ENCODE peak calls at places on chromosomes 6 and 20, in nine cellular contexts. D is Caco-2, P is right atrium auricular region, X is breast epithelium, Q is IMR-90, R is NB4, A is mucosa of descending colon, F is dorsolateral prefrontal cortex, L is HL-60. B is an unnamed sample.

GRCh38 chr6:34888441-34888820 is 589 bp upstream of the TAF11 start:
- DNase-seq in P (no peak), L (no peak), D (no peak), F (no peak), Q (no peak), A (no peak), R (no peak), X (no peak), B (no peak)

GRCh38 chr6:141169419-141169818 is 963.3 kb upstream of the GJE1 start:
- DNase-seq in R (no peak), Q (peak; percentile 77), L (no peak), P (no peak), X (no peak), A (no peak), F (no peak), D (no peak), B (no peak)

GRCh38 chr6:168038576-168039140 is 40.4 kb downstream of the FRMD1 start:
- DNase-seq in P (no peak), R (no peak), D (no peak), L (no peak), X (no peak), Q (no peak), F (no peak), A (no peak), B (no peak)

GRCh38 chr6:42393339-42393738 is 58.4 kb downstream of the TRERF1 start:
- DNase-seq in Q (no peak), L (no peak), F (no peak), P (no peak), X (no peak), R (no peak), A (no peak), D (peak; percentile 24), B (no peak)

GRCh38 chr20:45919951-45920794 is 8.2 kb upstream of the PLTP start:
- DNase-seq in R (no peak), P (no peak), L (no peak), X (no peak), A (no peak), Q (peak; percentile 75), F (no peak), D (no peak), B (no peak)

GRCh38 chr6:34958748-34959147 is 69.7 kb downstream of the ANKS1A start:
- DNase-seq in R (no peak), D (no peak), L (no peak), X (no peak), A (no peak), Q (no peak), F (no peak), P (no peak), B (no peak)

GRCh38 chr20:60074276-60074675 is 116.1 kb downstream of the CDH26 start:
- DNase-seq in P (no peak), R (no peak), D (no peak), L (no peak), Q (no peak), F (no peak), A (no peak), X (no peak), B (no peak)

GRCh38 chr6:107652526-107653182 is 162.7 kb downstream of the SOBP start:
- DNase-seq in F (no peak), A (no peak), D (no peak), P (no peak), X (no peak), L (no peak), R (no peak), Q (no peak), B (no peak)

GRCh38 chr6:39847216-39847615 is 55.0 kb downstream of the DAAM2 start:
- DNase-seq in L (no peak), R (no peak), X (no peak), A (no peak), D (no peak), Q (no peak), F (no peak), P (peak; percentile 62), B (no peak)

GRCh38 chr20:59165794-59166709 is 2.4 kb downstream of the ZNF831 start:
- DNase-seq in L (no peak), Q (no peak), R (no peak), X (no peak), D (no peak), F (no peak), A (no peak), P (peak; percentile 18), B (no peak)

GRCh38 chr20:50673146-50673830 is 18.1 kb downstream of the RIPOR3 start:
- DNase-seq in L (no peak), X (no peak), R (no peak), A (peak; percentile 40), F (no peak), D (peak; percentile 50), P (no peak), Q (no peak), B (no peak)

GRCh38 chr20:16349518-16350295 is 223.5 kb downstream of the KIF16B start:
- DNase-seq in Q (peak; percentile 23), R (no peak), P (no peak), A (no peak), F (no peak), X (no peak), L (no peak), D (no peak), B (no peak)

GRCh38 chr20:62628691-62629090 is 13.6 kb upstream of the SLCO4A1 start:
- DNase-seq in P (no peak), Q (peak; percentile 13), R (no peak), A (no peak), F (no peak), X (no peak), D (peak; percentile 62), L (no peak), B (no peak)

GRCh38 chr20:4135385-4136077 is 120.2 kb upstream of the RNF24 start:
- DNase-seq in X (no peak), L (peak; percentile 78), A (no peak), D (peak; percentile 83), F (peak; percentile 67), P (no peak), Q (peak; percentile 99), R (peak; percentile 69), B (no peak)

GRCh38 chr20:58524814-58525213 is 9.6 kb upstream of the APCDD1L start:
- DNase-seq in P (no peak), R (no peak), X (no peak), L (no peak), F (no peak), A (no peak), Q (peak; percentile 85), D (no peak), B (no peak)

GRCh38 chr20:63054103-63054474 is 47.3 kb upstream of the BHLHE23 start:
- DNase-seq in P (no peak), L (no peak), X (no peak), D (no peak), Q (no peak), F (peak; percentile 36), A (peak; percentile 9), R (no peak), B (no peak)

GRCh38 chr20:17558154-17558940 is 11.5 kb upstream of the DSTN start:
- DNase-seq in Q (peak; percentile 91), R (peak; percentile 73), P (peak; percentile 85), F (no peak), D (no peak), A (no peak), L (no peak), X (no peak), B (no peak)

GRCh38 chr20:117518-117917 is 24.9 kb upstream of the DEFB126 start:
- DNase-seq in L (no peak), R (no peak), X (no peak), F (no peak), Q (no peak), D (no peak), P (no peak), A (no peak), B (no peak)

GRCh38 chr20:40339661-40340449 is 349.2 kb downstream of the MAFB start:
- DNase-seq in L (peak; percentile 87), Q (no peak), D (no peak), R (peak; percentile 93), P (no peak), X (no peak), F (no peak), A (no peak), B (no peak)

GRCh38 chr6:135162678-135163439 is 18.2 kb upstream of the MYB start:
- DNase-seq in P (no peak), Q (no peak), F (no peak), X (no peak), L (no peak), R (peak; percentile 67), A (peak; percentile 49), D (peak; percentile 65), B (no peak)
- TF ChIP-seq CTCF in P (peak; percentile 25), Q (peak; percentile 43), F (peak; percentile 59), X (no peak), L (peak; percentile 74), R (peak; percentile 88), A (peak; percentile 38), D (peak; percentile 64), B (peak; percentile 96)

GRCh38 chr6:95576621-95577316 is 566 bp upstream of the MANEA start:
- DNase-seq in L (peak; percentile 33), P (no peak), D (no peak), Q (peak; percentile 6), F (no peak), A (no peak), R (peak; percentile 44), X (no peak), B (peak; percentile 7)

GRCh38 chr6:95576218-95576617 is 1.1 kb upstream of the MANEA start:
- DNase-seq in L (no peak), F (no peak), A (no peak), X (no peak), P (no peak), R (peak; percentile 13), D (no peak), Q (no peak), B (no peak)

GRCh38 chr6:95574811-95575210 is 2.5 kb upstream of the MANEA start:
- DNase-seq in X (no peak), D (no peak), Q (peak; percentile 65), R (peak; percentile 64), L (peak; percentile 74), A (no peak), P (no peak), F (no peak), B (no peak)

GRCh38 chr6:95569560-95569959 is 7.8 kb upstream of the MANEA start:
- DNase-seq in L (no peak), D (no peak), Q (no peak), F (no peak), X (no peak), P (no peak), A (no peak), R (no peak), B (no peak)

GRCh38 chr6:95572098-95572497 is 5.2 kb upstream of the MANEA start:
- DNase-seq in F (no peak), P (no peak), R (peak; percentile 63), D (peak; percentile 21), X (no peak), A (no peak), L (peak; percentile 30), Q (no peak), B (no peak)
- H3K4me3 ChIP-seq in F (no peak overlapping the region), P (no peak overlapping the region), R (no peak overlapping the region), D (no peak overlapping the region), X (no peak overlapping the region), A (no peak overlapping the region), L (no peak overlapping the region), Q (no peak overlapping the region), B (no peak overlapping the region)

GRCh38 chr20:36950432-36951197 is 893 bp downstream of the SAMHD1 start:
- DNase-seq in A (no peak), Q (peak; percentile 22), D (peak; percentile 50), L (peak; percentile 64), P (no peak), R (peak; percentile 73), X (no peak), F (peak; percentile 57), B (no peak)
- TF ChIP-seq CTCF in A (no peak), Q (no peak), D (no peak), L (no peak), P (no peak), R (no peak), X (no peak), F (no peak), B (no peak)

GRCh38 chr6:92847988-92848387 is 571.4 kb downstream of the EPHA7 start:
- DNase-seq in Q (no peak), A (no peak), X (no peak), F (no peak), R (no peak), P (no peak), D (no peak), L (no peak), B (no peak)
- H3K4me3 ChIP-seq in Q (no peak overlapping the region), A (no peak overlapping the region), X (no peak overlapping the region), F (no peak overlapping the region), R (no peak overlapping the region), P (no peak overlapping the region), D (no peak overlapping the region), L (no peak overlapping the region), B (no peak overlapping the region)

B was measured in GM12864.